ENCODE peak calls at places on chromosomes 5 and 9, in four cellular contexts. One of them, this sample, is unnamed.

GRCh38 chr5:59759600-59760357 is 133.7 kb downstream of the PDE4D start:
- DNase-seq in GM12878: no peak
- DNase-seq in A549: peak; percentile 49
- DNase-seq in HepG2: no peak
- DNase-seq in this sample: no peak

GRCh38 chr9:91395553-91396470 is 27.8 kb downstream of the NFIL3 start:
- DNase-seq in HepG2: no peak
- DNase-seq in A549: no peak
- DNase-seq in GM12878: peak; percentile 46
- DNase-seq in this sample: no peak

GRCh38 chr9:98727428-98727827 is 18.7 kb upstream of the GABBR2 start:
- DNase-seq in GM12878: no peak
- DNase-seq in A549: no peak
- DNase-seq in HepG2: no peak
- DNase-seq in this sample: no peak

GRCh38 chr9:33393581-33393980 is 8.8 kb downstream of the AQP7 start:
- DNase-seq in HepG2: no peak
- DNase-seq in GM12878: no peak
- DNase-seq in A549: no peak
- DNase-seq in this sample: no peak

GRCh38 chr5:144332265-144332664 is 161.6 kb downstream of the KCTD16 start:
- DNase-seq in HepG2: no peak
- DNase-seq in A549: no peak
- DNase-seq in GM12878: no peak
- DNase-seq in this sample: no peak

GRCh38 chr5:114857951-114858401 is 311.7 kb downstream of the TRIM36 start:
- DNase-seq in A549: no peak
- DNase-seq in GM12878: no peak
- DNase-seq in HepG2: no peak
- DNase-seq in this sample: no peak

GRCh38 chr5:78984020-78984610 is 995 bp downstream of the ARSB start:
- DNase-seq in HepG2: peak; percentile 13
- DNase-seq in A549: no peak
- DNase-seq in GM12878: no peak
- DNase-seq in this sample: no peak

GRCh38 chr9:29393064-29393463 is 1819.8 kb upstream of the C9orf72 start:
- DNase-seq in GM12878: no peak
- DNase-seq in HepG2: no peak
- DNase-seq in A549: no peak
- DNase-seq in this sample: no peak

GRCh38 chr5:91058575-91058974 is 324.5 kb downstream of the ARRDC3 start:
- DNase-seq in A549: no peak
- DNase-seq in GM12878: no peak
- DNase-seq in HepG2: no peak
- DNase-seq in this sample: no peak
- TF ChIP-seq POLR2AphosphoS2 in A549: no peak
- TF ChIP-seq POLR2AphosphoS2 in GM12878: no peak
- TF ChIP-seq POLR2AphosphoS2 in HepG2: no peak
- TF ChIP-seq POLR2AphosphoS2 in this sample: no peak

DNA sequence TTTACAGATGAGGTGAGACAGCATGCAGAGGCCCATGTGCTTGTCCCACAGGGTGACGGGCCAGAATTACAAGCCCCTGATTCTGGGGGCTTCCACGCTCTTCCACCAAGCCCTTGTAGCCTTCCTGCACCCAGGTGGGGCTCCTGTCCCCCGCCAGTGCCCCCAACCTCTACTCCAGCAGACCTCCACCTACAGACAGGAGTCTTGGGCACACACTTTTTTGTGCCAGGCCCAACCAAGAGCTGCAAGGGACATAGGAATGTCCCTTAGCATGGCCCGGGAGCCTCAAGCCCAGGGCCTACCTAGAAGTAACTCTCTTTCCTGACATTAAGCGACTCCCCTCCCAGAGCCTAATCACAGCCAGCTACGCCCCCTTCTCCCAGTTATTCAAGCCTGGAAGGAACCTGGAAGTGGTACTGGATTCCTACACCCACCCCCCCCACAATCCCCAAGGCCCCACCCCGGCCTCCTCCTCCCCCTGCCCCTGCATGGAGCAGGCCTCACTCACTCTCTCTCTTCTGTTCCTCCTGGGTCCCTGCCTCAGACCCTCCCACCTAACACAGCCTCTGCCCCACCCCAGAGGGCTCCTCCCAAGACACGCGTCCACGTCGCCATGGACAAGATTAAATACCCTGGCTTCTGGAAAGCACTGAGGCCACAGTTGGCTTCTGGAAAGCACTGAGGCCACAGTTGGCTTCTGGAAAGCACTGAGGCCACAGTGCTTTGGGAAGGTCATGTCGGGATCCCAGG is 30.5 kb downstream of the ADAMTS2 start:
- DNase-seq in HepG2: no peak
- DNase-seq in A549: no peak
- DNase-seq in GM12878: no peak
- DNase-seq in this sample: no peak
- TF ChIP-seq POLR2AphosphoS2 in HepG2: no peak
- TF ChIP-seq POLR2AphosphoS2 in A549: no peak
- TF ChIP-seq POLR2AphosphoS2 in GM12878: no peak
- TF ChIP-seq POLR2AphosphoS2 in this sample: no peak

GRCh38 chr5:175542232-175542965 is 64.0 kb downstream of the SFXN1 start:
- DNase-seq in A549: no peak
- DNase-seq in HepG2: no peak
- DNase-seq in GM12878: no peak
- DNase-seq in this sample: no peak
- TF ChIP-seq POLR2AphosphoS2 in A549: no peak
- TF ChIP-seq POLR2AphosphoS2 in HepG2: no peak
- TF ChIP-seq POLR2AphosphoS2 in GM12878: no peak
- TF ChIP-seq POLR2AphosphoS2 in this sample: no peak

GRCh38 chr5:96718635-96719077 is 56.5 kb downstream of the CAST start:
- DNase-seq in HepG2: no peak
- DNase-seq in GM12878: no peak
- DNase-seq in A549: no peak
- DNase-seq in this sample: no peak

GRCh38 chr5:96725257-96725656 is 63.1 kb downstream of the CAST start:
- DNase-seq in GM12878: no peak
- DNase-seq in HepG2: no peak
- DNase-seq in A549: no peak
- DNase-seq in this sample: no peak

GRCh38 chr5:96717874-96718273 is 55.7 kb downstream of the CAST start:
- DNase-seq in A549: no peak
- DNase-seq in HepG2: no peak
- DNase-seq in GM12878: no peak
- DNase-seq in this sample: no peak

GRCh38 chr5:96720408-96720807 is 58.2 kb downstream of the CAST start:
- DNase-seq in GM12878: no peak
- DNase-seq in HepG2: no peak
- DNase-seq in A549: no peak
- DNase-seq in this sample: no peak

DNA sequence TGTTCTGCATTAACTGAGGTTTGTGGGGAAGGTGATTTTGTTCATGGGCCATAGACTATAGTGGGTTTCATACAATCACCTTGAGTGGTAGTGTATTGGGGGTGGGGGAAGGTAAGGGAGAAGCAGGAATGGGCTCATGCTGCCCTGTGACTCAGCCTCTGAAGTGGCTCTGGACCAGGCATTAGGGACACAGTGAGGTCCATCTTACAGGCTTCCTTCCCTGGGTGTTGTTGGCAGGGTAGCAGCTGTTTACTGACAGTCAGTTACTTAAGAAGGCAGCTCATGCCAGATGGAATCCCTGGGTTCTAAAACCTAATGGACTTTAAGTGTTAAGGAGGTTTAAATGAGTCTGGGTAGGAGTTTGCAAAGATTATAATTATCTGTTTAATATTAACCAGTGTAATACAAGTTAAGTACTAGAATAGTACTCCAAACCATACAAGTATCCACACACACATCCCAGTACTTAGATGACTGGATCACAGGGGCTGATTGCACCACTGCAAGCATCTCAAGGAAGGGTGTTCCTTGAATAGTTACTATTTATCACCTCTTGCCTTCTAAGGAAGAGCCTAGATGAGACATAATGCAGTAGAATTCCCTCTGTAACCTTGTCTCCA is 59.3 kb downstream of the CAST start:
- DNase-seq in A549: no peak
- DNase-seq in HepG2: no peak
- DNase-seq in GM12878: no peak
- DNase-seq in this sample: no peak
- TF ChIP-seq POLR2AphosphoS2 in A549: no peak
- TF ChIP-seq POLR2AphosphoS2 in HepG2: no peak
- TF ChIP-seq POLR2AphosphoS2 in GM12878: no peak
- TF ChIP-seq POLR2AphosphoS2 in this sample: no peak

GRCh38 chr9:134252084-134252830 is 74.0 kb upstream of the RXRA start:
- DNase-seq in A549: no peak
- DNase-seq in HepG2: no peak
- DNase-seq in GM12878: no peak
- DNase-seq in this sample: no peak
- TF ChIP-seq POLR2AphosphoS2 in A549: no peak
- TF ChIP-seq POLR2AphosphoS2 in HepG2: no peak
- TF ChIP-seq POLR2AphosphoS2 in GM12878: no peak
- TF ChIP-seq POLR2AphosphoS2 in this sample: no peak